ENCODE peak calls at places on chromosomes 6 and 20, in nine cellular contexts. P is fibroblast of lung, L is fibroblast of pulmonary artery, N is astrocyte, D is AG10803, R is brain microvascular endothelial cell, X is right lobe of liver, U is mucosa of descending colon, O is hepatocyte. F is an unnamed sample.
A peak's percentile ranks its signal among the peaks of the same experiment; 100 is the strongest.

GRCh38 chr20:35719717-35720116 is 20.5 kb downstream of the ROMO1 start:
- DNase-seq in P (no peak), L (no peak), N (no peak), D (no peak), R (no peak), X (no peak), U (no peak), O (no peak), F (no peak)

GRCh38 chr20:12287575-12287974 is 369.9 kb downstream of the BTBD3 start:
- DNase-seq in P (no peak), L (no peak), N (no peak), D (no peak), R (no peak), X (no peak), U (no peak), O (peak; percentile 5), F (no peak)

GRCh38 chr6:128276311-128276710 is 244.1 kb downstream of the PTPRK start:
- DNase-seq in P (no peak), L (no peak), N (no peak), D (no peak), R (no peak), X (no peak), U (no peak), O (no peak), F (peak; percentile 12)

GRCh38 chr20:35866446-35867202 is 87.7 kb downstream of the SCAND1 start:
- DNase-seq in P (peak; percentile 88), L (peak; percentile 40), N (peak; percentile 87), D (peak; percentile 82), R (peak; percentile 15), X (no peak), U (no peak), O (no peak), F (no peak)

GRCh38 chr6:62371395-62371794 is 85.4 kb upstream of the KHDRBS2 start:
- DNase-seq in P (no peak), L (no peak), N (no peak), D (no peak), R (no peak), X (no peak), U (no peak), O (no peak), F (no peak)

GRCh38 chr6:142367501-142368018 is 65.8 kb downstream of the ADGRG6 start:
- DNase-seq in P (no peak), L (no peak), N (no peak), D (peak; percentile 63), R (no peak), X (no peak), U (no peak), O (no peak), F (no peak)

GRCh38 chr6:11317885-11318771 is 85.7 kb upstream of the NEDD9 start:
- DNase-seq in P (peak; percentile 99), L (peak; percentile 99), N (peak; percentile 99), D (peak; percentile 96), R (peak; percentile 99), X (peak; percentile 35), U (peak; percentile 70), O (peak; percentile 91), F (peak; percentile 93)

GRCh38 chr6:56938634-56939294 is 16.1 kb upstream of the BEND6 start:
- DNase-seq in P (peak; percentile 100), L (peak; percentile 96), N (peak; percentile 100), D (peak; percentile 100), R (peak; percentile 95), X (peak; percentile 43), U (no peak), O (peak; percentile 9), F (peak; percentile 100)

GRCh38 chr6:37651991-37652390 is 45.7 kb downstream of the MDGA1 start:
- DNase-seq in P (no peak), L (no peak), N (no peak), D (no peak), R (no peak), X (no peak), U (no peak), O (no peak), F (no peak)

GRCh38 chr6:37648465-37649330 is 49.0 kb downstream of the MDGA1 start:
- DNase-seq in P (no peak), L (no peak), N (no peak), D (no peak), R (no peak), X (no peak), U (no peak), O (peak; percentile 48), F (no peak)

GRCh38 chr6:37646986-37647764 is 50.5 kb downstream of the MDGA1 start:
- DNase-seq in P (no peak), L (no peak), N (no peak), D (no peak), R (no peak), X (no peak), U (no peak), O (no peak), F (no peak)

GRCh38 chr6:37647765-37648085 is 50.0 kb downstream of the MDGA1 start:
- DNase-seq in P (no peak), L (no peak), N (no peak), D (no peak), R (no peak), X (no peak), U (no peak), O (no peak), F (no peak)

DNA sequence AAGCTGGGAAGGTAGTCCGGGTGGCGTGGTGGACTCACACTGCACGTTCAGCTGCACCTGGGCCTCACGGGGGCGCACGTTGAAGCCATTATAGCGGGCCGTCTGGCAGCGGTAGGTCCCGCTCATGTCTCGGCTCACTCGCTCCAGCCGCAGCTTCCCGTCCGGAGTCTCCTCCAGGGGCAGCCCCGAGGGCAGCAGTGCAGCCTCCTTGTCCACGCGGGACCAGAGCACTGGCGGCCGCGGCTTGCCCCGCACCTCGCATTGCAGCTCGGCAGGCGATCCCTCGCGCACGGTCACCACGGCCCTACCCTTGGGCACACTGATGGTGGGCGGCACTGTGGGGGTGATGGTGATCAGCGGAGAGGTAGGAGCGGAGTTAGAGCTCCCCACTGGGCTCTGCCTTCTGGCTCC is 47.6 kb downstream of the MDGA1 start:
- DNase-seq in P (no peak), L (no peak), N (no peak), D (no peak), R (no peak), X (no peak), U (no peak), O (peak; percentile 56), F (no peak)
- H3K4me3 ChIP-seq in P (no peak overlapping the region), L (no peak overlapping the region), N (no peak overlapping the region), D (no peak overlapping the region), R (no peak overlapping the region), X (no peak overlapping the region), U (no peak overlapping the region), O (no peak overlapping the region), F (no peak overlapping the region)

GRCh38 chr6:34061348-34061747 is 84.5 kb downstream of the GRM4 start:
- DNase-seq in P (no peak), L (no peak), N (no peak), D (no peak), R (no peak), X (no peak), U (no peak), O (no peak), F (no peak)

GRCh38 chr6:34064675-34065074 is 81.2 kb downstream of the GRM4 start:
- DNase-seq in P (no peak), L (no peak), N (no peak), D (no peak), R (no peak), X (no peak), U (no peak), O (no peak), F (no peak)

GRCh38 chr6:34063641-34064040 is 82.2 kb downstream of the GRM4 start:
- DNase-seq in P (no peak), L (no peak), N (no peak), D (peak; percentile 15), R (no peak), X (no peak), U (no peak), O (no peak), F (no peak)

GRCh38 chr6:34062156-34062555 is 83.7 kb downstream of the GRM4 start:
- DNase-seq in P (no peak), L (no peak), N (no peak), D (no peak), R (no peak), X (no peak), U (no peak), O (no peak), F (no peak)

GRCh38 chr6:34062815-34063214 is 83.1 kb downstream of the GRM4 start:
- DNase-seq in P (no peak), L (no peak), N (no peak), D (no peak), R (no peak), X (no peak), U (no peak), O (no peak), F (no peak)
- TF ChIP-seq CTCF in P (peak; percentile 11), L (peak; percentile 20), N (peak; percentile 17), D (peak; percentile 24), R (peak; percentile 54), X (no peak), U (no peak), O (no peak), F (peak; percentile 22)

GRCh38 chr6:134146268-134147032 is 94.0 kb upstream of the SLC2A12 start:
- DNase-seq in P (no peak), L (no peak), N (no peak), D (no peak), R (no peak), X (no peak), U (no peak), O (no peak), F (no peak)

GRCh38 chr6:134148566-134148965 is 96.1 kb upstream of the SLC2A12 start:
- DNase-seq in P (no peak), L (no peak), N (no peak), D (no peak), R (no peak), X (no peak), U (no peak), O (no peak), F (no peak)

GRCh38 chr6:134145786-134146185 is 93.4 kb upstream of the SLC2A12 start:
- DNase-seq in P (peak; percentile 60), L (peak; percentile 31), N (peak; percentile 48), D (no peak), R (peak; percentile 58), X (no peak), U (no peak), O (no peak), F (peak; percentile 43)

GRCh38 chr6:134152767-134153485 is 100.5 kb upstream of the SLC2A12 start:
- DNase-seq in P (no peak), L (no peak), N (no peak), D (no peak), R (no peak), X (no peak), U (no peak), O (no peak), F (no peak)

GRCh38 chr6:134147033-134147533 is 94.7 kb upstream of the SLC2A12 start:
- DNase-seq in P (no peak), L (no peak), N (no peak), D (no peak), R (no peak), X (no peak), U (no peak), O (no peak), F (no peak)
- H3K4me3 ChIP-seq in P (no peak overlapping the region), L (no peak overlapping the region), N (no peak overlapping the region), D (no peak overlapping the region), R (no peak overlapping the region), X (no peak overlapping the region), U (no peak overlapping the region), O (no peak overlapping the region), F (no peak overlapping the region)

DNA sequence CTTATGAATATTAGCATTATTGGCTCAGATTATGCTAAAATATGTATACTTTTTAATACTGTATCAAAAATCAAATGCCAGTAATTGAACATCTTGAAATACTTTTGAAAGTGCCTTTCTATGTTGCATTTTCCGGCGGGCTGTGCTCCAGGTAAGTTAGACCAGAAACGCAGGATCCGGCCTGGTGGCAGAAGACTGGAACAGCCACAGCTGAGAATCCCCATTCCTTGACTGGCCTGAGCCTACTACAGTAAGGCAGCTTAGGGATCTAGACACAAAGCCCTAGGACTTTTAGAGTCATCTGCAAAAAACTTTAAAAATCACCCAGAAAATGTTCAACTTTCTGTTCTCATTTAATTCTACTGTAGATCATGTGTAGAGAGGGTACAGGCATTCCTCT is 138.8 kb upstream of the C6orf118 start:
- DNase-seq in P (no peak), L (no peak), N (no peak), D (no peak), R (no peak), X (no peak), U (no peak), O (no peak), F (no peak)
- TF ChIP-seq CTCF in P (no peak), L (peak; percentile 0), N (no peak), D (no peak), R (no peak), X (no peak), U (no peak), O (no peak), F (no peak)